ENCODE peak calls at places on chromosomes 7 and 10, in four cellular contexts. D is ascending aorta; C is CD4-positive, alpha-beta T cell; X is PC-3. T is an unnamed sample.
A peak's percentile ranks its signal among the peaks of the same experiment; 100 is the strongest.

GRCh38 chr10:71531485-71532446 is 135.0 kb downstream of the CDH23 start:
- DNase-seq in D (no peak), C (no peak), X (no peak), T (no peak)

GRCh38 chr7:81138850-81139249 is 220.0 kb upstream of the SEMA3C start:
- DNase-seq in D (no peak), C (no peak), X (no peak), T (no peak)

GRCh38 chr7:130904031-130904757 is 170.2 kb upstream of the KLF14 start:
- DNase-seq in D (peak; percentile 63), C (no peak), X (peak; percentile 95), T (no peak)

GRCh38 chr7:5284304-5285281 is 1.9 kb downstream of the SLC29A4 start:
- DNase-seq in D (no peak), C (no peak), X (peak; percentile 29), T (no peak)

GRCh38 chr10:42367532-42368230 is 270.7 kb downstream of the ZNF33B start:
- DNase-seq in D (peak; percentile 74), C (no peak), X (peak; percentile 98), T (no peak)

GRCh38 chr7:143974457-143974856 is 19.8 kb downstream of the OR2F1 start:
- DNase-seq in D (no peak), C (no peak), X (peak; percentile 82), T (no peak)

GRCh38 chr7:158372400-158373302 is 215.0 kb downstream of the PTPRN2 start:
- DNase-seq in D (no peak), C (no peak), X (no peak), T (no peak)

GRCh38 chr10:114623661-114624294 is 34.3 kb downstream of the ABLIM1 start:
- DNase-seq in D (no peak), C (no peak), X (peak; percentile 89), T (no peak)

GRCh38 chr7:43647314-43647691 is 64.4 kb downstream of the STK17A start:
- DNase-seq in D (no peak), C (no peak), X (no peak), T (no peak)

GRCh38 chr7:5454485-5454884 is 30.9 kb upstream of the TNRC18 start:
- DNase-seq in D (no peak), C (no peak), X (no peak), T (no peak)

GRCh38 chr7:90582164-90582563 is 14.0 kb upstream of the CDK14 start:
- DNase-seq in D (no peak), C (no peak), X (no peak), T (no peak)

GRCh38 chr10:27359792-27360320 is 119.3 kb upstream of the ACBD5 start:
- DNase-seq in D (no peak), C (no peak), X (no peak), T (no peak)

GRCh38 chr10:132684164-132684891 is 101.6 kb downstream of the NKX6-2 start:
- DNase-seq in D (peak; percentile 48), C (no peak), X (peak; percentile 72), T (no peak)

GRCh38 chr10:90813592-90814365 is 44.1 kb downstream of the HTR7 start:
- DNase-seq in D (no peak), C (no peak), X (no peak), T (no peak)

GRCh38 chr10:95456486-95456885 is 104.7 kb downstream of the SORBS1 start:
- DNase-seq in D (peak; percentile 51), C (no peak), X (no peak), T (no peak)

GRCh38 chr10:18737841-18738240 is 78.6 kb downstream of the ARL5B start:
- DNase-seq in D (peak; percentile 63), C (no peak), X (peak; percentile 87), T (no peak)

GRCh38 chr7:156402255-156402654 is 238.3 kb upstream of the RNF32 start:
- DNase-seq in D (no peak), C (no peak), X (no peak), T (no peak)

GRCh38 chr7:157496426-157497275 is 159.8 kb downstream of the DNAJB6 start:
- DNase-seq in D (peak; percentile 45), C (no peak), X (no peak), T (no peak)

GRCh38 chr7:104767113-104767512 is 246.9 kb upstream of the KMT2E start:
- DNase-seq in D (no peak), C (no peak), X (no peak), T (no peak)

GRCh38 chr10:129023057-129023456 is 444.0 kb upstream of the MGMT start:
- DNase-seq in D (no peak), C (no peak), X (no peak), T (no peak)

GRCh38 chr7:107993879-107994278 is 9.1 kb downstream of the LAMB1 start:
- DNase-seq in D (no peak), C (no peak), X (no peak), T (no peak)

GRCh38 chr7:28191751-28192150 is 11.2 kb upstream of the JAZF1 start:
- DNase-seq in D (no peak), C (no peak), X (no peak), T (no peak)

GRCh38 chr10:126001579-126001978 is 105.2 kb downstream of the FANK1 start:
- DNase-seq in D (no peak), C (no peak), X (no peak), T (no peak)

DNA sequence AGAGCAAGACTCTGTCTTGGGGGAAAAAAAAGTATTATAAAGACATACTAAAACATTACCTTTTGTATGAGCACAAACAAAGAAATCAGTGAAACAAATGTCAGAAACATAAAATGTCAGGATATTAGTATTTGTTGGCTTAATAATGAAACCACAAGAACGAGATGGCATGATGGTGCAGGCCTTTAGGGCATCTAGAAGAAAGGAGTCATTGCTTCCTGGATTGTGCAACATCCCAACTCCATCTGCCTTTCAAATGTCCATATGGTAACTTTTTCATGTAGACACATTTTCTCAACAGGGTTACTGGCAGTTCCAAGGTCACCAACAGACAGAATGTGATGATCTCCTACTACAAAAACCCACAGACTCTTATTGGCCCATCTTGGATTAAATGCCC is 96.6 kb downstream of the ZNF248 start:
- DNase-seq in D (no peak), C (no peak), X (peak; percentile 95), T (no peak)
- H3K9me3 ChIP-seq in D (peaks cover 15% of the 10 kb centered on the region), C (peaks cover 50% of the 10 kb centered on the region), X (peaks cover 42% of the 10 kb centered on the region), T (no peaks in the 10 kb centered on the region)

GRCh38 chr10:131088619-131089018 is 222.9 kb downstream of the TCERG1L start:
- DNase-seq in D (no peak), C (no peak), X (no peak), T (no peak)

GRCh38 chr10:131087464-131088215 is 223.9 kb downstream of the TCERG1L start:
- DNase-seq in D (no peak), C (no peak), X (no peak), T (no peak)

GRCh38 chr10:131090761-131091661 is 220.5 kb downstream of the TCERG1L start:
- DNase-seq in D (no peak), C (no peak), X (no peak), T (no peak)

GRCh38 chr10:131089861-131090260 is 221.7 kb downstream of the TCERG1L start:
- DNase-seq in D (no peak), C (no peak), X (no peak), T (no peak)

DNA sequence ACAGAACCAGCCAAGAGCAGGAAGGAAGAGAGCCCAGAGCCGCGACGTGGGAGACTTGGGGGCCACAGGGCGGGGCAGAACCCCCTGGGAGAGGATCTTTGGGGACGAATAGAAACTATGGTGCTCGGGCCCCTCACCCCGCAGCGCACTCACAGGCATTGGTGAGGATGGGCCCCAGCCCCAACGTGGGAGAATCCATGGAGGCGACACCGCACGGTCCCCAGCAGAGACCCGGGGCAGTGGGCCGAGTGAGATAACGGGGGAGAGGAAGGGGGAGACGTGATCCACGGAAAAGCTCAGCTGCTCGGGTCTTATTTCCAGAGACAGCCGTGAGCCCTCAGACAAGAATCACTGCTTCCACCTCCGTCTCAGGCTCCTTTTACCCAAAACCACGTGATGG is 222.4 kb downstream of the TCERG1L start:
- DNase-seq in D (no peak), C (no peak), X (no peak), T (no peak)
- H3K9me3 ChIP-seq in D (no peaks in the 10 kb centered on the region), C (no peaks in the 10 kb centered on the region), X (no peaks in the 10 kb centered on the region), T (no peaks in the 10 kb centered on the region)

GRCh38 chr7:87328281-87328680 is 17.2 kb upstream of the CROT start:
- DNase-seq in D (no peak), C (no peak), X (no peak), T (no peak)
- H3K9me3 ChIP-seq in D (peaks cover 32% of the 10 kb centered on the region), C (peaks cover 26% of the 10 kb centered on the region), X (peaks cover 8% of the 10 kb centered on the region), T (peaks cover 13% of the 10 kb centered on the region)

GRCh38 chr7:101846006-101846405 is 28.6 kb downstream of the CUX1 start:
- DNase-seq in D (no peak), C (no peak), X (peak; percentile 37), T (no peak)

GRCh38 chr7:101843293-101844271 is 26.2 kb downstream of the CUX1 start:
- DNase-seq in D (no peak), C (no peak), X (no peak), T (no peak)

GRCh38 chr7:101846800-101847538 is 29.5 kb downstream of the CUX1 start:
- DNase-seq in D (no peak), C (no peak), X (no peak), T (no peak)

GRCh38 chr7:101853684-101854083 is 36.3 kb downstream of the CUX1 start:
- DNase-seq in D (no peak), C (no peak), X (no peak), T (no peak)

DNA sequence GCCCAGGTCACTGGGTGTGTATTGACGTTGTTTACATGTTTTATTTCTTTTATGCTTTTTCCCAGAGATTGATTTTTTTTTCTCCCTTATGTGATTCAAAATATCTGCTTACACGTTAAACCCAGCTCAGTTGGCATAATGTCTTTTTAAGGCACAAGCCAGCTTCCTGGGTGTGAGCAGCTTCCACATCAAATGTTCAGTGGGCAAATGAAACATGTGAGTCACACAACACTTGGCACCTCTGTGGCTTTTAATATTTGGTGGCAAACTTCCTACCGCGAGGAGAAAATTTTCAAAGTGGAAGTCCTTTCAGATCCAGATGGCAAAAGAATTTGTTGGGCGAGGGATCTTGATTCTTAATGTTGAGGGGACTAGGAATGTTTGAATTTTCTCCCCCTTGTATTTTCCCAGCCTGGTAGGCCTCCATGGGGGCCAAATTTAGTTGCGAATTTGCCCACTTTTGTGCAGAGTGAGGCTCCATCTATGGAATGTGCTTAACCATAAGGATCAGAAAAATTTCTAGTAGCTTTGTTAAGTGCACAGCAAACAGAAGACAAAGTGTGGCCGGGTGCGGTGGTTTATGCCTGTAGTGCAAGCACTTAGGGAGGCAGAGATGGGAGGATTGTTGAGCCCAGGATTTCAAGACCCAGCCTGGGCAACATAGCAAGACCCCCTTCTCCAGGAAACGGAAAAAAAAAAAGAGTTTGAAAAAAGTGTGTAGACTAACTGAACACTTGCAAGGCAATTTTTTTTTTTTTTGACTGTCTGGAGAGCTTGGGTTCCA is 30.9 kb downstream of the CUX1 start:
- DNase-seq in D (peak; percentile 68), C (no peak), X (peak; percentile 43), T (no peak)
- H3K9me3 ChIP-seq in D (no peaks in the 10 kb centered on the region), C (peaks cover 6% of the 10 kb centered on the region), X (no peaks in the 10 kb centered on the region), T (peaks cover 7% of the 10 kb centered on the region)